ENCODE peak calls at places on chromosomes 11 and 22, in six cellular contexts. One of them, this sample, is unnamed.

GRCh38 chr22:24451162-24451561 is 23.8 kb downstream of the ADORA2A start:
- DNase-seq in HepG2: no peak
- DNase-seq in HCT116: no peak
- DNase-seq in H1: no peak
- DNase-seq in K562: no peak
- DNase-seq in GM12878: no peak
- DNase-seq in this sample: no peak

GRCh38 chr11:75773595-75774353 is 5.2 kb downstream of the DGAT2 start:
- DNase-seq in HepG2: no peak
- DNase-seq in HCT116: no peak
- DNase-seq in H1: no peak
- DNase-seq in K562: peak; percentile 22
- DNase-seq in GM12878: peak; percentile 92
- DNase-seq in this sample: no peak

GRCh38 chr11:17397311-17398002 is 9.0 kb upstream of the KCNJ11 start:
- DNase-seq in HepG2: no peak
- DNase-seq in HCT116: no peak
- DNase-seq in H1: no peak
- DNase-seq in K562: no peak
- DNase-seq in GM12878: no peak
- DNase-seq in this sample: no peak

GRCh38 chr11:22561283-22561682 is 64.3 kb downstream of the FANCF start:
- DNase-seq in HepG2: no peak
- DNase-seq in HCT116: no peak
- DNase-seq in H1: no peak
- DNase-seq in K562: no peak
- DNase-seq in GM12878: no peak
- DNase-seq in this sample: no peak

GRCh38 chr11:8601376-8602133 is 7.5 kb upstream of the STK33 start:
- DNase-seq in HepG2: no peak
- DNase-seq in HCT116: no peak
- DNase-seq in H1: peak; percentile 39
- DNase-seq in K562: no peak
- DNase-seq in GM12878: no peak
- DNase-seq in this sample: no peak

GRCh38 chr11:71577469-71578004 is 5.1 kb downstream of the KRTAP5-11 start:
- DNase-seq in HepG2: no peak
- DNase-seq in HCT116: no peak
- DNase-seq in H1: no peak
- DNase-seq in K562: no peak
- DNase-seq in GM12878: no peak
- DNase-seq in this sample: no peak

GRCh38 chr11:27693398-27693797 is 6.9 kb downstream of the BDNF start:
- DNase-seq in HepG2: no peak
- DNase-seq in HCT116: no peak
- DNase-seq in H1: no peak
- DNase-seq in K562: no peak
- DNase-seq in GM12878: no peak
- DNase-seq in this sample: no peak

GRCh38 chr11:79503028-79503427 is 62.2 kb upstream of the TENM4 start:
- DNase-seq in HepG2: no peak
- DNase-seq in HCT116: no peak
- DNase-seq in H1: no peak
- DNase-seq in K562: no peak
- DNase-seq in GM12878: no peak
- DNase-seq in this sample: no peak

GRCh38 chr11:36427079-36427478 is 83.0 kb downstream of the TRAF6 start:
- DNase-seq in HepG2: no peak
- DNase-seq in HCT116: no peak
- DNase-seq in H1: no peak
- DNase-seq in K562: no peak
- DNase-seq in GM12878: no peak
- DNase-seq in this sample: no peak

GRCh38 chr22:45034821-45035220 is 25.0 kb upstream of the PHF21B start:
- DNase-seq in HepG2: no peak
- DNase-seq in HCT116: no peak
- DNase-seq in H1: no peak
- DNase-seq in K562: no peak
- DNase-seq in GM12878: no peak
- DNase-seq in this sample: no peak

GRCh38 chr22:37343343-37343742 is 61.0 kb downstream of the CYTH4 start:
- DNase-seq in HepG2: no peak
- DNase-seq in HCT116: no peak
- DNase-seq in H1: no peak
- DNase-seq in K562: no peak
- DNase-seq in GM12878: no peak
- DNase-seq in this sample: no peak

GRCh38 chr11:46529086-46529905 is 64.5 kb downstream of the AMBRA1 start:
- DNase-seq in HepG2: peak; percentile 55
- DNase-seq in HCT116: peak; percentile 49
- DNase-seq in H1: peak; percentile 92
- DNase-seq in K562: peak; percentile 81
- DNase-seq in GM12878: no peak
- DNase-seq in this sample: peak; percentile 72

GRCh38 chr22:44448271-44448780 is 49.7 kb downstream of the RTL6 start:
- DNase-seq in HepG2: no peak
- DNase-seq in HCT116: no peak
- DNase-seq in H1: no peak
- DNase-seq in K562: no peak
- DNase-seq in GM12878: no peak
- DNase-seq in this sample: no peak

GRCh38 chr11:83292709-83293435 is 6.7 kb upstream of the CCDC90B start:
- DNase-seq in HepG2: peak; percentile 57
- DNase-seq in HCT116: peak; percentile 39
- DNase-seq in H1: no peak
- DNase-seq in K562: peak; percentile 67
- DNase-seq in GM12878: no peak
- DNase-seq in this sample: peak; percentile 73
- H3K9ac ChIP-seq in HepG2: no peak overlapping the region
- H3K9ac ChIP-seq in HCT116: no peak overlapping the region
- H3K9ac ChIP-seq in H1: no peak overlapping the region
- H3K9ac ChIP-seq in K562: no peak overlapping the region
- H3K9ac ChIP-seq in GM12878: no peak overlapping the region
- H3K9ac ChIP-seq in this sample: no peak overlapping the region

GRCh38 chr22:32584650-32585049 is 110.0 kb downstream of the FBXO7 start:
- DNase-seq in HepG2: no peak
- DNase-seq in HCT116: no peak
- DNase-seq in H1: no peak
- DNase-seq in K562: no peak
- DNase-seq in GM12878: no peak
- DNase-seq in this sample: no peak

GRCh38 chr22:32585737-32586136 is 111.1 kb downstream of the FBXO7 start:
- DNase-seq in HepG2: no peak
- DNase-seq in HCT116: no peak
- DNase-seq in H1: no peak
- DNase-seq in K562: no peak
- DNase-seq in GM12878: no peak
- DNase-seq in this sample: no peak

GRCh38 chr22:32583921-32584335 is 109.3 kb downstream of the FBXO7 start:
- DNase-seq in HepG2: peak; percentile 81
- DNase-seq in HCT116: no peak
- DNase-seq in H1: no peak
- DNase-seq in K562: no peak
- DNase-seq in GM12878: no peak
- DNase-seq in this sample: no peak

GRCh38 chr22:32579533-32580220 is 105.1 kb downstream of the FBXO7 start:
- DNase-seq in HepG2: peak; percentile 50
- DNase-seq in HCT116: no peak
- DNase-seq in H1: no peak
- DNase-seq in K562: no peak
- DNase-seq in GM12878: no peak
- DNase-seq in this sample: no peak

DNA sequence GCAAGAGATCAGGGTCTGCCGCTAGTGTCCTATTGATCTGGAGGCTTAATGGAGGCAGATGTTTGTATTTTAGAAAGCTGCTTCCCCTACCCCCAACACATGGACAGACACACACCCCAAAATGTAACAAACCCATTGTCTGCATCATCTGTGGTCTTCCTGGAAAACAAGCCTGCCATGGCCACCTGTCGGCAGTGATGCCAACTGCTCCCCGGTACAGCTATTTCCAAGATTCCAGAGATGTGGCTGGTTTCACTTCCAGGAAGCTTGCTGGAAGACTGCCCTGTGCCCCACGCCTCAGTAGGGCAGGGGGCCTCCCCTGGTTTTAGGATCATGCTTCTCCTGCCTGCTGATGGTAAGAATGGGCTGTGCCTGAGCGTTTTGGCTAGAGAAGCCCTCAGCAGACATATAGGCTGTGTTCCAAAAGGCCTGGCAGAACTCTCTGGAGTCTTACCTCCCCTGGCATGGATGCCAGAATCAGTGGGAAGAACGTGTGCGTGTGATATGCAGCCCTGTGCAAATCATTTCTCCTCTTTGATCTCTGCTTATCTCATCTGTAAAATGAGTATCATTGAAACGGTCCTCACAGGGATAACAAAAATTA is 108.6 kb downstream of the FBXO7 start:
- DNase-seq in HepG2: no peak
- DNase-seq in HCT116: no peak
- DNase-seq in H1: no peak
- DNase-seq in K562: no peak
- DNase-seq in GM12878: no peak
- DNase-seq in this sample: no peak
- TF ChIP-seq ZNF274 in HepG2: no peak
- TF ChIP-seq ZNF274 in HCT116: no peak
- TF ChIP-seq ZNF274 in H1: no peak
- TF ChIP-seq ZNF274 in K562: no peak
- TF ChIP-seq ZNF274 in GM12878: no peak
- TF ChIP-seq ZNF274 in this sample: no peak

GRCh38 chr11:122951231-122951630 is 30.4 kb downstream of the BSX start:
- DNase-seq in HepG2: no peak
- DNase-seq in HCT116: no peak
- DNase-seq in H1: no peak
- DNase-seq in K562: no peak
- DNase-seq in GM12878: no peak
- DNase-seq in this sample: no peak
- H3K9ac ChIP-seq in HepG2: no peak overlapping the region
- H3K9ac ChIP-seq in HCT116: no peak overlapping the region
- H3K9ac ChIP-seq in H1: no peak overlapping the region
- H3K9ac ChIP-seq in K562: no peak overlapping the region
- H3K9ac ChIP-seq in GM12878: no peak overlapping the region
- H3K9ac ChIP-seq in this sample: no peak overlapping the region

DNA sequence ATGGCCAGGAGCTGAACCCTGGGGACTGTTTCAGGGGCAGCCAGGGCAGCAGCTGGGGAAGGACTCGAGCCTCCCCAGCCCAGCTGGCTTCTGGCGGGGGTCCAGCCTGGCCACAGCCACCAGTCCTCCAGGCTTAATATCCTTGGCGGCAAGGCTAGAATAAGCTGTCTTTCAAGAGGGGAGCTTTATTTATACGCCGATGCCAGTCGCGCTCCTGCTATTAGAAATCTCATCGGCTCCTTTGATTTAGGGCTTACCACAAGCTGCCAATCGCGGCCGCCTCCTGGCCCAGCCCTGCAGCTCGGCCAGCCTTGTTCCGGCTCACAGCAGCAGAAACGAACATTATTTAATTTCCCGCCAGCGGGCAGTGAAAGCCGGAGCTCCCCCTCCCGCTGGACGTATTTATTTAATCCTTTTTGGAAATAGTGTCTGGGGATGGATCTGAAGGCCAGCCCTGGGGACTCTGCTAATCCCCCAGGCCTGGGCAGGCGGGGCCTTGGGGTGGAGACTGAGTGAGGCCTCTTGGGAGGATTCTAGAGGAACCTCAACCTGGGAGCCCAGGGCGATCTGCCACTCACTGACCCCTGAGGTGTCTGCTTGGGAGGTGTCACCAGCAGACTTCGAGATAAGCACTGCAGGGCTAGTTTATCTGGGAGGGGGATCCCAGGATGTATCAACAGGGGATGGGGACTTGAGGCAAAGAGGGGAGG is 363.1 kb downstream of the MN1 start:
- DNase-seq in HepG2: no peak
- DNase-seq in HCT116: no peak
- DNase-seq in H1: no peak
- DNase-seq in K562: no peak
- DNase-seq in GM12878: no peak
- DNase-seq in this sample: no peak
- TF ChIP-seq ZNF274 in HepG2: no peak
- TF ChIP-seq ZNF274 in HCT116: no peak
- TF ChIP-seq ZNF274 in H1: no peak
- TF ChIP-seq ZNF274 in K562: no peak
- TF ChIP-seq ZNF274 in GM12878: no peak
- TF ChIP-seq ZNF274 in this sample: no peak

DNA sequence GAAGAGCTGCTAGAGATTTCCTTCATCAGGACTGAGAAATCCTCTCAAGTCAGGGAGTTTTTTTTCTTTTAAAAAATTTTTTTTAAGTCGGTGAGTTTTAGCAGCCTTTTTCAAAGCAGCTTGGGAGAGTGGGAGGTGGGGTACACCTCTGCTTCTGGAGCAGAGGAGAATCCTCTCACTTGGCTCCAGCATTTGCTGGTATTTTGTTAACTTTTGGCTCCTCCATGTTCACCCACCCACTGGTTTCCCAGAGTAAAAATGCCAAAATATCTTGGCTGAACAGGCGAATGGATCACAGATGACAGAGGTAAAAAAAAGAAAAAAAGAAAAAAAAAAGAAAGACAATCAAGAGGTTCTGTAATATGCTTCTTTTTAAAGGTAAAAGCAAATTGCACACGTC is 68.0 kb downstream of the GAB2 start:
- DNase-seq in HepG2: no peak
- DNase-seq in HCT116: no peak
- DNase-seq in H1: no peak
- DNase-seq in K562: no peak
- DNase-seq in GM12878: no peak
- DNase-seq in this sample: no peak
- H3K9ac ChIP-seq in HepG2: no peak overlapping the region
- H3K9ac ChIP-seq in HCT116: no peak overlapping the region
- H3K9ac ChIP-seq in H1: no peak overlapping the region
- H3K9ac ChIP-seq in K562: peak overlapping the region; percentile 77
- H3K9ac ChIP-seq in GM12878: peak overlapping the region; percentile 45
- H3K9ac ChIP-seq in this sample: no peak overlapping the region

GRCh38 chr11:3126207-3126865 is 38.8 kb downstream of the OSBPL5 start:
- DNase-seq in HepG2: no peak
- DNase-seq in HCT116: peak; percentile 79
- DNase-seq in H1: no peak
- DNase-seq in K562: no peak
- DNase-seq in GM12878: no peak
- DNase-seq in this sample: no peak
- TF ChIP-seq ZNF274 in HepG2: no peak
- TF ChIP-seq ZNF274 in HCT116: no peak
- TF ChIP-seq ZNF274 in H1: no peak
- TF ChIP-seq ZNF274 in K562: no peak
- TF ChIP-seq ZNF274 in GM12878: no peak
- TF ChIP-seq ZNF274 in this sample: no peak

GRCh38 chr11:112884012-112884767 is 77.0 kb upstream of the NCAM1 start:
- DNase-seq in HepG2: no peak
- DNase-seq in HCT116: no peak
- DNase-seq in H1: no peak
- DNase-seq in K562: no peak
- DNase-seq in GM12878: no peak
- DNase-seq in this sample: no peak
- H3K9ac ChIP-seq in HepG2: no peak overlapping the region
- H3K9ac ChIP-seq in HCT116: no peak overlapping the region
- H3K9ac ChIP-seq in H1: no peak overlapping the region
- H3K9ac ChIP-seq in K562: no peak overlapping the region
- H3K9ac ChIP-seq in GM12878: no peak overlapping the region
- H3K9ac ChIP-seq in this sample: no peak overlapping the region

GRCh38 chr11:65506770-65507485 is 8.1 kb downstream of the MALAT1 start:
- DNase-seq in HepG2: no peak
- DNase-seq in HCT116: peak; percentile 91
- DNase-seq in H1: peak; percentile 63
- DNase-seq in K562: peak; percentile 92
- DNase-seq in GM12878: no peak
- DNase-seq in this sample: no peak
- TF ChIP-seq ZNF274 in HepG2: no peak
- TF ChIP-seq ZNF274 in HCT116: no peak
- TF ChIP-seq ZNF274 in H1: no peak
- TF ChIP-seq ZNF274 in K562: no peak
- TF ChIP-seq ZNF274 in GM12878: no peak
- TF ChIP-seq ZNF274 in this sample: no peak

This sample was measured in NT2/D1.